ENCODE peak calls at places on chromosomes 1 and 21, in eight cellular contexts. V, X, P, L, Q, I, H and T are unnamed samples.

GRCh38 chr21:42125571-42126544 is 54.7 kb downstream of the UMODL1 start:
- ATAC-seq in P (peak; percentile 14), I (no peak), Q (peak; percentile 45), V (no peak), X (peak; percentile 77), H (no peak), L (peak; percentile 21), T (no peak)

GRCh38 chr21:31897311-31897710 is 24.5 kb downstream of the HUNK start:
- ATAC-seq in P (no peak), H (no peak), Q (no peak), X (no peak), V (no peak), L (no peak), I (no peak), T (no peak)

GRCh38 chr1:90509225-90510048 is 207.7 kb downstream of the BARHL2 start:
- ATAC-seq in Q (peak; percentile 80), L (peak; percentile 41), H (no peak), V (no peak), X (no peak), P (peak; percentile 71), I (no peak), T (no peak)

GRCh38 chr1:214427871-214428277 is 123.5 kb downstream of the PTPN14 start:
- ATAC-seq in P (peak; percentile 100), L (peak; percentile 93), H (peak; percentile 99), V (no peak), Q (peak; percentile 97), I (peak; percentile 97), X (no peak), T (peak; percentile 81)

GRCh38 chr1:233662503-233663105 is 48.7 kb downstream of the KCNK1 start:
- ATAC-seq in Q (peak; percentile 47), X (no peak), L (no peak), P (peak; percentile 34), H (no peak), V (no peak), I (no peak), T (no peak)

GRCh38 chr1:6580119-6580587 is 359 bp downstream of the ZBTB48 start:
- ATAC-seq in Q (peak; percentile 58), I (peak; percentile 5), H (no peak), X (peak; percentile 49), L (peak; percentile 48), V (peak; percentile 0), P (no peak), T (peak; percentile 50)

GRCh38 chr1:217554849-217555248 is 76.0 kb downstream of the GPATCH2 start:
- ATAC-seq in I (no peak), Q (no peak), X (no peak), L (no peak), V (no peak), H (no peak), P (no peak), T (no peak)

GRCh38 chr21:39676054-39676771 is 63.5 kb downstream of the B3GALT5 start:
- ATAC-seq in P (peak; percentile 94), I (peak; percentile 82), X (no peak), V (peak; percentile 98), Q (peak; percentile 83), L (no peak), H (no peak), T (no peak)

GRCh38 chr1:1315435-1315901 is 7.1 kb downstream of the PUSL1 start:
- ATAC-seq in I (no peak), Q (no peak), V (no peak), H (no peak), P (no peak), X (peak; percentile 62), L (no peak), T (no peak)

GRCh38 chr1:205812878-205813754 is at the start of gene SLC41A1:
- ATAC-seq in I (peak; percentile 92), Q (peak; percentile 96), X (peak; percentile 95), P (peak; percentile 94), L (peak; percentile 96), H (peak; percentile 94), V (peak; percentile 89), T (peak; percentile 98)

GRCh38 chr1:48657413-48657812 is 119.3 kb downstream of the BEND5 start:
- ATAC-seq in V (no peak), H (no peak), I (no peak), Q (no peak), X (no peak), L (no peak), P (no peak), T (no peak)

GRCh38 chr1:25631750-25632495 is 15.3 kb downstream of the MAN1C1 start:
- ATAC-seq in I (no peak), V (peak; percentile 81), P (peak; percentile 34), L (no peak), X (no peak), Q (no peak), H (peak; percentile 8), T (no peak)

GRCh38 chr1:59549067-59549837 is 252.4 kb downstream of the FGGY start:
- ATAC-seq in P (no peak), L (no peak), H (no peak), X (no peak), I (no peak), Q (no peak), V (peak; percentile 21), T (no peak)

GRCh38 chr1:187464320-187464719 is 635.6 kb downstream of the PLA2G4A start:
- ATAC-seq in H (no peak), I (no peak), X (no peak), V (no peak), Q (no peak), L (no peak), P (no peak), T (no peak)

GRCh38 chr1:42259059-42259738 is 75.8 kb downstream of the FOXJ3 start:
- ATAC-seq in Q (peak; percentile 89), V (peak; percentile 89), P (no peak), X (peak; percentile 77), I (no peak), L (peak; percentile 77), H (no peak), T (no peak)

GRCh38 chr1:119929643-119930310 is 33.5 kb upstream of the ADAM30 start:
- ATAC-seq in Q (no peak), P (no peak), L (no peak), H (no peak), X (no peak), I (no peak), V (no peak), T (no peak)

GRCh38 chr1:212225871-212226302 is 59.3 kb upstream of the PPP2R5A start:
- ATAC-seq in P (peak; percentile 36), I (peak; percentile 14), H (peak; percentile 44), L (peak; percentile 48), Q (peak; percentile 81), X (no peak), V (peak; percentile 17), T (no peak)

GRCh38 chr1:155983191-155984023 is 5.1 kb upstream of the ARHGEF2 start:
- ATAC-seq in L (peak; percentile 45), I (no peak), H (peak; percentile 20), X (peak; percentile 77), V (peak; percentile 64), Q (peak; percentile 38), P (no peak), T (peak; percentile 79)

GRCh38 chr1:168261390-168261789 is 19.3 kb upstream of the TBX19 start:
- ATAC-seq in L (no peak), Q (no peak), P (no peak), X (no peak), H (no peak), V (peak; percentile 45), I (no peak), T (no peak)

GRCh38 chr1:164480285-164480907 is 78.6 kb upstream of the PBX1 start:
- ATAC-seq in I (no peak), L (no peak), Q (no peak), V (no peak), X (no peak), H (no peak), P (no peak), T (peak; percentile 20)

GRCh38 chr1:157955860-157956259 is 37.6 kb upstream of the KIRREL1 start:
- ATAC-seq in I (no peak), L (peak; percentile 64), H (no peak), Q (no peak), V (peak; percentile 25), P (no peak), X (no peak), T (peak; percentile 57)

GRCh38 chr1:173333581-173333980 is 126.5 kb upstream of the TNFSF4 start:
- ATAC-seq in H (peak; percentile 86), I (no peak), P (peak; percentile 94), Q (peak; percentile 79), X (no peak), L (peak; percentile 67), V (no peak), T (peak; percentile 83)

GRCh38 chr1:244952940-244953339 is 88.6 kb upstream of the HNRNPU start:
- ATAC-seq in H (no peak), X (peak; percentile 58), I (no peak), L (no peak), V (no peak), P (no peak), Q (peak; percentile 90), T (no peak)